ENCODE peak calls at places on chromosomes 6 and 20, in six cellular contexts. One of them, this sample, is unnamed.
A peak's percentile ranks its signal among the peaks of the same experiment; 100 is the strongest.

GRCh38 chr20:51487525-51488279 is 54.8 kb downstream of the NFATC2 start:
- DNase-seq in astrocyte: peak; percentile 91
- DNase-seq in astrocyte of the spinal cord: peak; percentile 90
- DNase-seq in lower leg skin: no peak
- DNase-seq in nephron progenitor cell: no peak
- DNase-seq in glutamatergic neuron: no peak
- DNase-seq in this sample: no peak

GRCh38 chr6:109187399-109188114 is 92.2 kb downstream of the CEP57L1 start:
- DNase-seq in astrocyte: peak; percentile 5
- DNase-seq in astrocyte of the spinal cord: peak; percentile 42
- DNase-seq in lower leg skin: peak; percentile 34
- DNase-seq in nephron progenitor cell: peak; percentile 62
- DNase-seq in glutamatergic neuron: peak; percentile 60
- DNase-seq in this sample: peak; percentile 39

GRCh38 chr6:26309731-26310142 is 55.3 kb upstream of the BTN3A2 start:
- DNase-seq in astrocyte: peak; percentile 83
- DNase-seq in astrocyte of the spinal cord: peak; percentile 81
- DNase-seq in lower leg skin: no peak
- DNase-seq in nephron progenitor cell: no peak
- DNase-seq in glutamatergic neuron: no peak
- DNase-seq in this sample: no peak

GRCh38 chr6:43575105-43575771 is 600 bp downstream of the XPO5 start:
- DNase-seq in astrocyte: peak; percentile 23
- DNase-seq in astrocyte of the spinal cord: peak; percentile 28
- DNase-seq in lower leg skin: peak; percentile 27
- DNase-seq in nephron progenitor cell: peak; percentile 69
- DNase-seq in glutamatergic neuron: peak; percentile 52
- DNase-seq in this sample: peak; percentile 35

GRCh38 chr6:86961432-86962200 is 24.3 kb downstream of the HTR1E start:
- DNase-seq in astrocyte: peak; percentile 54
- DNase-seq in astrocyte of the spinal cord: peak; percentile 25
- DNase-seq in lower leg skin: no peak
- DNase-seq in nephron progenitor cell: no peak
- DNase-seq in glutamatergic neuron: no peak
- DNase-seq in this sample: no peak

GRCh38 chr6:30480536-30481156 is 8.7 kb upstream of the HLA-E start:
- DNase-seq in astrocyte: no peak
- DNase-seq in astrocyte of the spinal cord: no peak
- DNase-seq in lower leg skin: no peak
- DNase-seq in nephron progenitor cell: no peak
- DNase-seq in glutamatergic neuron: no peak
- DNase-seq in this sample: no peak

GRCh38 chr6:155024628-155025027 is 29.5 kb downstream of the TIAM2 start:
- DNase-seq in astrocyte: no peak
- DNase-seq in astrocyte of the spinal cord: no peak
- DNase-seq in lower leg skin: no peak
- DNase-seq in nephron progenitor cell: no peak
- DNase-seq in glutamatergic neuron: no peak
- DNase-seq in this sample: no peak

GRCh38 chr20:17825251-17825691 is 125.5 kb downstream of the BANF2 start:
- DNase-seq in astrocyte: no peak
- DNase-seq in astrocyte of the spinal cord: no peak
- DNase-seq in lower leg skin: no peak
- DNase-seq in nephron progenitor cell: no peak
- DNase-seq in glutamatergic neuron: no peak
- DNase-seq in this sample: no peak

GRCh38 chr20:61448396-61448795 is 196.3 kb downstream of the CDH4 start:
- DNase-seq in astrocyte: no peak
- DNase-seq in astrocyte of the spinal cord: no peak
- DNase-seq in lower leg skin: no peak
- DNase-seq in nephron progenitor cell: no peak
- DNase-seq in glutamatergic neuron: no peak
- DNase-seq in this sample: no peak

GRCh38 chr20:12829121-12829520 is 179.7 kb upstream of the SPTLC3 start:
- DNase-seq in astrocyte: no peak
- DNase-seq in astrocyte of the spinal cord: no peak
- DNase-seq in lower leg skin: no peak
- DNase-seq in nephron progenitor cell: no peak
- DNase-seq in glutamatergic neuron: no peak
- DNase-seq in this sample: no peak

DNA sequence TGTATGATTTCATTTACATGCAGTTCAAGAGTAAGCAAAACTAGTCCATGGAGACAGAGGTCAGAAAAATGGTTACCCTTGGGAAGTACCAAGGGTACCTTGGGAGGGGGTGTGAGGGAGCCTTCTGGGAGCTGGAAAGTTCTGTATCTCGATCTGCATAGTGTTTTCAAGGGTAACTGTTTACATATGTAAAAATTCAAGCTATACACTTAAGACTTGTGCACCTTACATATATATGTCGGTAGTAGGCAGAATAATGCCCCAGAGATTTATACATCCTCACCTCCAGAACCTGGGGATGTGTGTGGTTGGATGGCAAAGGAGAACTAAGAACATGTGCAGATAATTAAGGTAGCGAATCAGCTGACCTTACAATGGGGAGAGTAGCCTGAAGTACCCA is 31.0 kb downstream of the GABRR2 start:
- DNase-seq in astrocyte: no peak
- DNase-seq in astrocyte of the spinal cord: no peak
- DNase-seq in lower leg skin: no peak
- DNase-seq in nephron progenitor cell: no peak
- DNase-seq in glutamatergic neuron: no peak
- DNase-seq in this sample: no peak
- TF ChIP-seq CTCF in astrocyte: no peak
- TF ChIP-seq CTCF in astrocyte of the spinal cord: no peak
- TF ChIP-seq CTCF in lower leg skin: no peak
- TF ChIP-seq CTCF in nephron progenitor cell: no peak
- TF ChIP-seq CTCF in glutamatergic neuron: no peak
- TF ChIP-seq CTCF in this sample: no peak

GRCh38 chr6:551405-551804 is 105.5 kb downstream of the HUS1B start:
- DNase-seq in astrocyte: peak; percentile 13
- DNase-seq in astrocyte of the spinal cord: peak; percentile 42
- DNase-seq in lower leg skin: no peak
- DNase-seq in nephron progenitor cell: peak; percentile 32
- DNase-seq in glutamatergic neuron: peak; percentile 61
- DNase-seq in this sample: no peak
- TF ChIP-seq CTCF in astrocyte: peak; percentile 5
- TF ChIP-seq CTCF in astrocyte of the spinal cord: peak; percentile 28
- TF ChIP-seq CTCF in lower leg skin: no peak
- TF ChIP-seq CTCF in nephron progenitor cell: no peak
- TF ChIP-seq CTCF in glutamatergic neuron: no peak
- TF ChIP-seq CTCF in this sample: no peak

DNA sequence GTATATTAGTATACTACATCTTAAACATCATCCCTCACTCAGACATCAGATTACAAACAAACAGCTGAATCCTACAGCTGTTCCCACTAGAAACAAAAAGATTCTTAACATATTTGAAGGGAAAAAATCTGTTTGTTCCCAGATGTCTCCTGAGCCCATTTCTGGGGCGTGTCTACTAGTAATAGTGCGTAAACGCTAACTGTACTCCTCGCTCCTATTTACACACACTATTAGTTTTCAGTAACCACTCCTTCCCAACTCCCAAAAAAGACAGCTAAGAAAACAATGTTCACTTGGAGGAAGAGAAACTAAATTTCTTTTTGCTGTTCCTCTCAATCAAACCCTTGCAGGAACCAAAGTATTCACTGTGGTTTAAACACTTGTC is 118.4 kb downstream of the BACH2 start:
- DNase-seq in astrocyte: no peak
- DNase-seq in astrocyte of the spinal cord: no peak
- DNase-seq in lower leg skin: no peak
- DNase-seq in nephron progenitor cell: no peak
- DNase-seq in glutamatergic neuron: no peak
- DNase-seq in this sample: no peak
- TF ChIP-seq CTCF in astrocyte: no peak
- TF ChIP-seq CTCF in astrocyte of the spinal cord: no peak
- TF ChIP-seq CTCF in lower leg skin: no peak
- TF ChIP-seq CTCF in nephron progenitor cell: no peak
- TF ChIP-seq CTCF in glutamatergic neuron: no peak
- TF ChIP-seq CTCF in this sample: no peak

GRCh38 chr20:33559212-33559611 is 69.3 kb downstream of the CBFA2T2 start:
- DNase-seq in astrocyte: no peak
- DNase-seq in astrocyte of the spinal cord: no peak
- DNase-seq in lower leg skin: no peak
- DNase-seq in nephron progenitor cell: no peak
- DNase-seq in glutamatergic neuron: no peak
- DNase-seq in this sample: no peak

GRCh38 chr20:33558348-33559144 is 68.7 kb downstream of the CBFA2T2 start:
- DNase-seq in astrocyte: no peak
- DNase-seq in astrocyte of the spinal cord: no peak
- DNase-seq in lower leg skin: no peak
- DNase-seq in nephron progenitor cell: no peak
- DNase-seq in glutamatergic neuron: no peak
- DNase-seq in this sample: no peak

GRCh38 chr20:33559994-33560393 is 70.1 kb downstream of the CBFA2T2 start:
- DNase-seq in astrocyte: no peak
- DNase-seq in astrocyte of the spinal cord: no peak
- DNase-seq in lower leg skin: no peak
- DNase-seq in nephron progenitor cell: no peak
- DNase-seq in glutamatergic neuron: no peak
- DNase-seq in this sample: no peak

GRCh38 chr20:33563788-33564187 is 73.9 kb downstream of the CBFA2T2 start:
- DNase-seq in astrocyte: no peak
- DNase-seq in astrocyte of the spinal cord: no peak
- DNase-seq in lower leg skin: no peak
- DNase-seq in nephron progenitor cell: no peak
- DNase-seq in glutamatergic neuron: no peak
- DNase-seq in this sample: no peak

DNA sequence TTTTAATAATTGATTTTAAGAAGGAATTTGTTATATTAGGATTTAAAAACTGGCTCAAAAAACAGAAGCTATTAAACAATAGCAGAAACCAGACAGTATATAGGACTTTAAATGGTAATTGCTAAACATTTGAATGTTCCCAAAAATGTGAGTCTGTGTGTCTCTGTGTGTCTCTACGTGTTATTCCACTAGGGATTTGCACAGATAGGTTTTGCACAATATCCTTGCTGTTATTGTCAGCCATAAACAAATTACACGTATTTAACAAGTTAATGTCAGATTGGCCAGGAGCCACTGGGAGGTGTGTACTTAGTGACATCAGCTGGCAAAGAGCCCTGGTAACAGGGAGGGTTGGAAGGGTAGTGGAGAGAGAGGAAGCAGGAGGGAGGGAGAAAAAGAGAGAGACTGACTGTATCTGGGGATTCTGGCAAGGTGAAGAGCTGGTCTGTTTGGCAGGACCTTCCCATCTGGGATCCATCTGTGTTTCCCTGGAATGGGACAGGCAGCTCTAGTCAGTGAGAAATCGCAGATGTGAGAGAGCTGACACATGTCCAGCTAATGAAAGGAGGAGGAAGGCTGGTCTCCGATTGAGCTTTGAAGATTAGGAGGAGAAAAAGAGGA is 72.2 kb downstream of the CBFA2T2 start:
- DNase-seq in astrocyte: peak; percentile 90
- DNase-seq in astrocyte of the spinal cord: peak; percentile 84
- DNase-seq in lower leg skin: peak; percentile 85
- DNase-seq in nephron progenitor cell: no peak
- DNase-seq in glutamatergic neuron: peak; percentile 80
- DNase-seq in this sample: no peak
- TF ChIP-seq CTCF in astrocyte: no peak
- TF ChIP-seq CTCF in astrocyte of the spinal cord: no peak
- TF ChIP-seq CTCF in lower leg skin: no peak
- TF ChIP-seq CTCF in nephron progenitor cell: no peak
- TF ChIP-seq CTCF in glutamatergic neuron: no peak
- TF ChIP-seq CTCF in this sample: no peak

GRCh38 chr6:158565482-158566040 is 5.7 kb downstream of the TMEM181 start:
- DNase-seq in astrocyte: no peak
- DNase-seq in astrocyte of the spinal cord: no peak
- DNase-seq in lower leg skin: no peak
- DNase-seq in nephron progenitor cell: no peak
- DNase-seq in glutamatergic neuron: no peak
- DNase-seq in this sample: no peak
- TF ChIP-seq CTCF in astrocyte: no peak
- TF ChIP-seq CTCF in astrocyte of the spinal cord: peak; percentile 15
- TF ChIP-seq CTCF in lower leg skin: no peak
- TF ChIP-seq CTCF in nephron progenitor cell: peak; percentile 12
- TF ChIP-seq CTCF in glutamatergic neuron: no peak
- TF ChIP-seq CTCF in this sample: no peak

DNA sequence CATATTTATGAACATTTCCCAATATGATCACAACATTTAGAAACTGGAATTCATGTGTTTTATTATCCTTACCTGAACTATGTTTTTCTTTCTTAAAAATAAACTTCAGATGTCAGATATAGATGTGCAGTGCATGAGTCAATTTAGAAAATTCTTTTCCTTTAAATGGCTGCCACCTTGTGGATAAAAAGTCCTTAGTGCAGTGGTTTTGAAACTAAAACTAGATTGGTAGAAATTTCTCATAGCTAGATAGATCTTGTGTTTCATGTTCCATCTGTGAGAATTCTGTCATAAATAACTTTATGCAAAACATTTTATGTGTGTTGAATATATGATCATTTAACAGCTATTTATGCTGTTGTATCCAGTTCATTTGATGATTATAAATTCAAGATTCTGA is 134.9 kb downstream of the KLHL32 start:
- DNase-seq in astrocyte: peak; percentile 22
- DNase-seq in astrocyte of the spinal cord: peak; percentile 51
- DNase-seq in lower leg skin: no peak
- DNase-seq in nephron progenitor cell: no peak
- DNase-seq in glutamatergic neuron: no peak
- DNase-seq in this sample: no peak
- TF ChIP-seq CTCF in astrocyte: peak; percentile 54
- TF ChIP-seq CTCF in astrocyte of the spinal cord: peak; percentile 47
- TF ChIP-seq CTCF in lower leg skin: no peak
- TF ChIP-seq CTCF in nephron progenitor cell: peak; percentile 53
- TF ChIP-seq CTCF in glutamatergic neuron: peak; percentile 69
- TF ChIP-seq CTCF in this sample: peak; percentile 79

DNA sequence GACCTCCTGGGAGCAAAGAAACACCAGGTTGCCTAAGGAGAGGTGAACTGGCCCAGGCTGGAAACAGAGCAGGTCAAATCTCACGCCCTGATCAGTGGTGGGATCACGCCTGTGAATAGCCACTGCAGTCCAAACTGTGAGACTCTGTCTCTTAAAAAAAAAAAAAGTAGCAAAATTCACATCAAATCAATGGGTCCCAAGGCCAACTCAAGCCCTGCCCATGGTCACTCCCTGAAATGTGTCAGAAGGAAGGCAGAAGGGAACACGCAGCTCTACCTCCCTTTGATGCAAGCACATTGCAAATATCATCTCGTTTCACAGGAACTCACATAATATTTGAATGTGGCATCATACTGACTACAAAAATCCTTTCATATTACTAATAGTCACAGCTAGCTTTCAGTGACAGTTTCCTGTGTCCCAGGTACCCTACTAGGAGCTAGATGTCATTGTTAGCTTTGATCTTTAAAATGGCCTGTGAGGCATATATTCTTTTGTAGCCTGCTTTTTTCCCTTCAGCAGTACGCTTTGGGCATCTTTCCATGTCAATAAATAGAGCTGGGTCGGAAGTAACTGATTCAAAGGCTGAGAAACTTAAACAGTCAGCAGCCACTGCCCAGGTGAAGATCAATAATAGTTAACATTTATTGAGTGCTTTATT is 14.4 kb upstream of the TTPAL start:
- DNase-seq in astrocyte: no peak
- DNase-seq in astrocyte of the spinal cord: no peak
- DNase-seq in lower leg skin: no peak
- DNase-seq in nephron progenitor cell: no peak
- DNase-seq in glutamatergic neuron: no peak
- DNase-seq in this sample: no peak
- TF ChIP-seq CTCF in astrocyte: no peak
- TF ChIP-seq CTCF in astrocyte of the spinal cord: no peak
- TF ChIP-seq CTCF in lower leg skin: no peak
- TF ChIP-seq CTCF in nephron progenitor cell: peak; percentile 0
- TF ChIP-seq CTCF in glutamatergic neuron: no peak
- TF ChIP-seq CTCF in this sample: no peak